ENCODE peak calls at places on chromosomes 3 and 15, in six cellular contexts. H is neural crest cell, P is HL-60, O is NCI-H2081 treated with DMSO at 0.1 percent for 48 hours, K is EH, I is Ammon's horn. U is an unnamed sample.

GRCh38 chr3:120800625-120801024 is 58.1 kb downstream of the GTF2E1 start:
- DNase-seq in I (no peak), P (no peak), H (no peak), O (no peak), K (no peak), U (no peak)

GRCh38 chr15:96720656-96721055 is 390.2 kb downstream of the NR2F2 start:
- DNase-seq in K (no peak), H (no peak), P (no peak), I (no peak), O (no peak), U (no peak)

GRCh38 chr3:30655187-30655812 is 48.9 kb downstream of the TGFBR2 start:
- DNase-seq in K (peak; percentile 47), O (no peak), H (no peak), I (peak; percentile 28), P (no peak), U (no peak)

GRCh38 chr3:194986208-194987043 is 284.5 kb downstream of the XXYLT1 start:
- DNase-seq in P (peak; percentile 82), I (no peak), O (no peak), K (no peak), H (no peak), U (no peak)

GRCh38 chr15:98000249-98001203 is 40.0 kb downstream of the ARRDC4 start:
- DNase-seq in H (no peak), P (no peak), O (no peak), I (no peak), K (peak; percentile 86), U (no peak)

GRCh38 chr3:32401541-32402052 is 9.9 kb downstream of the CMTM7 start:
- DNase-seq in K (peak; percentile 86), H (peak; percentile 51), I (peak; percentile 84), O (peak; percentile 73), P (no peak), U (no peak)

GRCh38 chr3:172034786-172035685 is 4.3 kb upstream of the FNDC3B start:
- DNase-seq in H (no peak), P (peak; percentile 26), O (no peak), I (peak; percentile 23), K (peak; percentile 52), U (no peak)

GRCh38 chr15:87619161-87619960 is 637.2 kb downstream of the NTRK3 start:
- DNase-seq in P (no peak), K (peak; percentile 85), I (peak; percentile 21), H (no peak), O (no peak), U (peak; percentile 30)

GRCh38 chr15:56736881-56737707 is 3.8 kb upstream of the ZNF280D start:
- DNase-seq in I (no peak), K (peak; percentile 29), O (no peak), H (no peak), P (no peak), U (no peak)

GRCh38 chr3:149547954-149548728 is 73.6 kb downstream of the TM4SF4 start:
- DNase-seq in I (no peak), O (no peak), K (peak; percentile 82), P (no peak), H (no peak), U (no peak)

U was measured in brain pericyte.